ENCODE peak calls at places on chromosomes 2 and 18, in six cellular contexts. One of them, this sample, is unnamed. For H3K9me3, the result is how much of the 10 kb centered on the place peaks cover.

GRCh38 chr18:32896781-32897547 is 124.1 kb upstream of the KLHL14 start:
- DNase-seq in CD4-positive, CD25-positive, alpha-beta regulatory T cell: no peak
- DNase-seq in A549: no peak
- DNase-seq in CD8-positive, alpha-beta T cell: no peak
- DNase-seq in cardiac muscle cell: peak
- DNase-seq in BE2C: no peak
- DNase-seq in this sample: no peak

GRCh38 chr2:38090928-38091327 is 15.0 kb upstream of the CYP1B1 start:
- DNase-seq in CD8-positive, alpha-beta T cell: no peak
- DNase-seq in CD4-positive, CD25-positive, alpha-beta regulatory T cell: no peak
- DNase-seq in A549: no peak
- DNase-seq in BE2C: no peak
- DNase-seq in cardiac muscle cell: no peak
- DNase-seq in this sample: no peak

GRCh38 chr2:128308284-128308731 is 10.4 kb downstream of the HS6ST1 start:
- DNase-seq in CD4-positive, CD25-positive, alpha-beta regulatory T cell: peak
- DNase-seq in cardiac muscle cell: no peak
- DNase-seq in CD8-positive, alpha-beta T cell: no peak
- DNase-seq in BE2C: peak
- DNase-seq in A549: no peak
- DNase-seq in this sample: peak

GRCh38 chr2:129801575-129801974 is 177.9 kb upstream of the RAB6C start:
- DNase-seq in CD4-positive, CD25-positive, alpha-beta regulatory T cell: no peak
- DNase-seq in cardiac muscle cell: peak
- DNase-seq in A549: peak
- DNase-seq in BE2C: no peak
- DNase-seq in CD8-positive, alpha-beta T cell: no peak
- DNase-seq in this sample: no peak

GRCh38 chr2:43210467-43211303 is 15.7 kb downstream of the ZFP36L2 start:
- DNase-seq in BE2C: no peak
- DNase-seq in A549: no peak
- DNase-seq in CD8-positive, alpha-beta T cell: peak
- DNase-seq in CD4-positive, CD25-positive, alpha-beta regulatory T cell: no peak
- DNase-seq in cardiac muscle cell: peak
- DNase-seq in this sample: no peak

GRCh38 chr2:234091883-234092282 is 41.4 kb downstream of the SPP2 start:
- DNase-seq in A549: no peak
- DNase-seq in BE2C: no peak
- DNase-seq in CD4-positive, CD25-positive, alpha-beta regulatory T cell: no peak
- DNase-seq in CD8-positive, alpha-beta T cell: no peak
- DNase-seq in cardiac muscle cell: no peak
- DNase-seq in this sample: no peak

GRCh38 chr18:8493141-8493540 is 116.1 kb upstream of the RAB12 start:
- DNase-seq in BE2C: no peak
- DNase-seq in CD4-positive, CD25-positive, alpha-beta regulatory T cell: no peak
- DNase-seq in A549: no peak
- DNase-seq in cardiac muscle cell: no peak
- DNase-seq in CD8-positive, alpha-beta T cell: no peak
- DNase-seq in this sample: no peak

GRCh38 chr2:101014264-101014857 is 12.3 kb downstream of the RPL31 start:
- DNase-seq in cardiac muscle cell: no peak
- DNase-seq in BE2C: no peak
- DNase-seq in A549: no peak
- DNase-seq in CD8-positive, alpha-beta T cell: no peak
- DNase-seq in CD4-positive, CD25-positive, alpha-beta regulatory T cell: no peak
- DNase-seq in this sample: no peak

GRCh38 chr2:3785890-3786273 is 82.5 kb downstream of the DCDC2C start:
- DNase-seq in CD4-positive, CD25-positive, alpha-beta regulatory T cell: no peak
- DNase-seq in CD8-positive, alpha-beta T cell: no peak
- DNase-seq in cardiac muscle cell: no peak
- DNase-seq in BE2C: no peak
- DNase-seq in A549: no peak
- DNase-seq in this sample: no peak

GRCh38 chr2:28601612-28602011 is 105.8 kb downstream of the PLB1 start:
- DNase-seq in A549: no peak
- DNase-seq in BE2C: no peak
- DNase-seq in cardiac muscle cell: no peak
- DNase-seq in CD4-positive, CD25-positive, alpha-beta regulatory T cell: no peak
- DNase-seq in CD8-positive, alpha-beta T cell: no peak
- DNase-seq in this sample: no peak

GRCh38 chr2:218894168-218895157 is 13.8 kb downstream of the WNT10A start:
- DNase-seq in cardiac muscle cell: no peak
- DNase-seq in A549: no peak
- DNase-seq in CD4-positive, CD25-positive, alpha-beta regulatory T cell: no peak
- DNase-seq in CD8-positive, alpha-beta T cell: no peak
- DNase-seq in BE2C: no peak
- DNase-seq in this sample: no peak

GRCh38 chr18:27789406-27789805 is 387.5 kb downstream of the CDH2 start:
- DNase-seq in A549: no peak
- DNase-seq in CD8-positive, alpha-beta T cell: no peak
- DNase-seq in cardiac muscle cell: no peak
- DNase-seq in CD4-positive, CD25-positive, alpha-beta regulatory T cell: no peak
- DNase-seq in BE2C: no peak
- DNase-seq in this sample: no peak

GRCh38 chr2:167749016-167749415 is 498.4 kb downstream of the STK39 start:
- DNase-seq in cardiac muscle cell: no peak
- DNase-seq in CD4-positive, CD25-positive, alpha-beta regulatory T cell: no peak
- DNase-seq in CD8-positive, alpha-beta T cell: no peak
- DNase-seq in BE2C: no peak
- DNase-seq in A549: no peak
- DNase-seq in this sample: no peak

GRCh38 chr2:160324161-160324768 is 124.2 kb upstream of the ITGB6 start:
- DNase-seq in A549: peak
- DNase-seq in cardiac muscle cell: peak
- DNase-seq in BE2C: peak
- DNase-seq in CD4-positive, CD25-positive, alpha-beta regulatory T cell: peak
- DNase-seq in CD8-positive, alpha-beta T cell: peak
- DNase-seq in this sample: no peak

GRCh38 chr2:71742953-71743601 is 289.7 kb downstream of the DYSF start:
- DNase-seq in CD4-positive, CD25-positive, alpha-beta regulatory T cell: no peak
- DNase-seq in A549: peak
- DNase-seq in BE2C: no peak
- DNase-seq in cardiac muscle cell: peak
- DNase-seq in CD8-positive, alpha-beta T cell: no peak
- DNase-seq in this sample: no peak

GRCh38 chr2:65232636-65233035 is 5.0 kb downstream of the ACTR2 start:
- DNase-seq in BE2C: no peak
- DNase-seq in CD4-positive, CD25-positive, alpha-beta regulatory T cell: no peak
- DNase-seq in CD8-positive, alpha-beta T cell: no peak
- DNase-seq in cardiac muscle cell: peak
- DNase-seq in A549: peak
- DNase-seq in this sample: no peak

GRCh38 chr2:84458436-84459027 is 548 bp downstream of the SUCLG1 start:
- DNase-seq in BE2C: peak
- DNase-seq in CD8-positive, alpha-beta T cell: peak
- DNase-seq in CD4-positive, CD25-positive, alpha-beta regulatory T cell: no peak
- DNase-seq in A549: peak
- DNase-seq in cardiac muscle cell: peak
- DNase-seq in this sample: no peak

GRCh38 chr2:201058914-201059313 is 12.6 kb downstream of the HYCC2 start:
- DNase-seq in cardiac muscle cell: no peak
- DNase-seq in BE2C: no peak
- DNase-seq in CD4-positive, CD25-positive, alpha-beta regulatory T cell: no peak
- DNase-seq in A549: no peak
- DNase-seq in CD8-positive, alpha-beta T cell: no peak
- DNase-seq in this sample: no peak

GRCh38 chr2:30653847-30654246 is 153.4 kb downstream of the CAPN13 start:
- DNase-seq in CD8-positive, alpha-beta T cell: no peak
- DNase-seq in A549: no peak
- DNase-seq in CD4-positive, CD25-positive, alpha-beta regulatory T cell: no peak
- DNase-seq in cardiac muscle cell: peak
- DNase-seq in BE2C: no peak
- DNase-seq in this sample: no peak

DNA sequence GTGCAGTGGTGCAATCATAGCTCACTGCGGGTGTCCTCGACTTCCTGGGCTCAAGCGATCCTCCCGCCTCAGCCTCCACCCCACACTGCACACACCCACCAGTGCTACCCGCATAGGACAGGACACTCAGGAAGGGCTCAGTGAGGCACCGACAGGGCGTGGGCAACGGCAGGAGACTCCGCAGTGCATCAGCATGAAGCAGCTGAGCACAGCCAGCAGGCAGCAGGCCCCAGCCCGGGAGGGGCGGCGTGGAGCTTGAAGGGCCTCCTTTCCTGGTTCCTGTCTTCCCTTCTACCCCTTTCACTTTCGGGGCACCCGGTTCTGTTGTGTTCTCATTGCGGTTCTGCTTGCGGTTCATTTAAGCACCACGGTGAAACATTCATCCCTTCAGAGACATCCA is 89.8 kb downstream of the ZNF516 start:
- DNase-seq in A549: no peak
- DNase-seq in cardiac muscle cell: no peak
- DNase-seq in CD8-positive, alpha-beta T cell: no peak
- DNase-seq in BE2C: no peak
- DNase-seq in CD4-positive, CD25-positive, alpha-beta regulatory T cell: no peak
- DNase-seq in this sample: no peak
- H3K9me3 ChIP-seq in A549: under half
- H3K9me3 ChIP-seq in cardiac muscle cell: under half
- H3K9me3 ChIP-seq in CD8-positive, alpha-beta T cell: under half
- H3K9me3 ChIP-seq in BE2C: under half
- H3K9me3 ChIP-seq in CD4-positive, CD25-positive, alpha-beta regulatory T cell: under half
- H3K9me3 ChIP-seq in this sample: under half

DNA sequence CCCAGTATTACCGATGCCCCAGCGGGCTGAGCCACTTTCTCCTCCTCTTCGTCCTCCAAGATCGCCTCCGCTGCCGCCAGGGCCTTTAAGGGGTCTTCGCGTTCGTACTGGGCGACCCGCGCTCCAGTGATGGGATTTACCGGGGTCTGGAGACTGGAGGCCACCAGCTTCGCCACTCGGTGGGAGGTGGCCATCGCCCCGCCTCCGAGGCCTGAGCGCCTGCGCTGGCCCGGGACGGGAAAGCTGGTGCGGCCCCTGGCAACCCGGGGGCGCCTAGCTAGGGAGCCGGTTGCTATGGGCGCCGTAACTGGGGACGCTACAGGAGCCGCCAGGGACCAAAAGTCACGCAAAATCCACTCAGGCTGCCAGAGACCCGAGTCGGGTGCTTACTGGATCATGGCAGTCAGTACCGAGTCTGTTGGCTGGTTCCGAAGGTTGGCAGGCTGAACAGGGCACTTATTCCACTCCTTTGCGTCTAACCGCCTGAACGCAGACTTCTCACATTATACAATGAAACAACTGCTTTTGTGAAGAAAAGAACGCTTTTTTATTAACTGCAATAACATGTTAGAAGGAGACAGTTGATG is at the start of gene FAM161A:
- DNase-seq in BE2C: peak
- DNase-seq in CD8-positive, alpha-beta T cell: peak
- DNase-seq in CD4-positive, CD25-positive, alpha-beta regulatory T cell: peak
- DNase-seq in A549: peak
- DNase-seq in cardiac muscle cell: peak
- DNase-seq in this sample: peak
- H3K9me3 ChIP-seq in BE2C: under half
- H3K9me3 ChIP-seq in CD8-positive, alpha-beta T cell: under half
- H3K9me3 ChIP-seq in CD4-positive, CD25-positive, alpha-beta regulatory T cell: under half
- H3K9me3 ChIP-seq in A549: under half
- H3K9me3 ChIP-seq in cardiac muscle cell: under half
- H3K9me3 ChIP-seq in this sample: under half

GRCh38 chr2:31693882-31694281 is 113.1 kb upstream of the SRD5A2 start:
- DNase-seq in cardiac muscle cell: peak
- DNase-seq in CD8-positive, alpha-beta T cell: no peak
- DNase-seq in BE2C: no peak
- DNase-seq in CD4-positive, CD25-positive, alpha-beta regulatory T cell: no peak
- DNase-seq in A549: peak
- DNase-seq in this sample: no peak

DNA sequence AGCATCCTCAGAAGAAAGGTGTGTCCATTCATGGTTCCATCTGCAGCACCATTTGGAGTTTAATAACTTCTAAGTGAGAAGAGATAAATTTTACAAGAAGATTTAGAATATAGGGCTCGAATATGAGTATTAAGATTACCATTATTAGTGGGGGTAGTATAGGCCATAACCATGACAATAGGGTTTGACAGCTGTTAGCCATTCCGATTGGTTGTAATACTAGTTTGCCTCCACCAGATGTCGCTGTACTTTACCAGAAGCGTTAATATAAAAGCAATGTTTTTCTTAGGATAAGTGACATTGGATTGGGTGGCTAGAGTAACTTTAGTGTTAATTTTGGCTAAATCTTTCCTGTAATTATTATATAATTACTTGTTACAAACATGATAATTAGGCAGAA is 107.5 kb upstream of the SRD5A2 start:
- DNase-seq in CD8-positive, alpha-beta T cell: no peak
- DNase-seq in BE2C: no peak
- DNase-seq in A549: peak
- DNase-seq in cardiac muscle cell: peak
- DNase-seq in CD4-positive, CD25-positive, alpha-beta regulatory T cell: no peak
- DNase-seq in this sample: no peak
- H3K9me3 ChIP-seq in CD8-positive, alpha-beta T cell: under half
- H3K9me3 ChIP-seq in BE2C: under half
- H3K9me3 ChIP-seq in A549: under half
- H3K9me3 ChIP-seq in cardiac muscle cell: under half
- H3K9me3 ChIP-seq in CD4-positive, CD25-positive, alpha-beta regulatory T cell: under half
- H3K9me3 ChIP-seq in this sample: under half

GRCh38 chr2:151658081-151658480 is 76.2 kb downstream of the NEB start:
- DNase-seq in cardiac muscle cell: no peak
- DNase-seq in A549: no peak
- DNase-seq in CD8-positive, alpha-beta T cell: no peak
- DNase-seq in CD4-positive, CD25-positive, alpha-beta regulatory T cell: no peak
- DNase-seq in BE2C: no peak
- DNase-seq in this sample: no peak
- H3K9me3 ChIP-seq in cardiac muscle cell: under half
- H3K9me3 ChIP-seq in A549: under half
- H3K9me3 ChIP-seq in CD8-positive, alpha-beta T cell: under half
- H3K9me3 ChIP-seq in CD4-positive, CD25-positive, alpha-beta regulatory T cell: under half
- H3K9me3 ChIP-seq in BE2C: under half
- H3K9me3 ChIP-seq in this sample: under half

GRCh38 chr2:187594801-187595200 is 40.6 kb upstream of the TFPI start:
- DNase-seq in BE2C: no peak
- DNase-seq in cardiac muscle cell: peak
- DNase-seq in CD4-positive, CD25-positive, alpha-beta regulatory T cell: no peak
- DNase-seq in CD8-positive, alpha-beta T cell: no peak
- DNase-seq in A549: no peak
- DNase-seq in this sample: no peak
- H3K9me3 ChIP-seq in BE2C: under half
- H3K9me3 ChIP-seq in cardiac muscle cell: under half
- H3K9me3 ChIP-seq in CD4-positive, CD25-positive, alpha-beta regulatory T cell: under half
- H3K9me3 ChIP-seq in CD8-positive, alpha-beta T cell: under half
- H3K9me3 ChIP-seq in A549: under half
- H3K9me3 ChIP-seq in this sample: under half

This sample was measured in T-helper 17 cell.